ENCODE peak calls at places on chromosomes 3 and 15, in nine cellular contexts. D is activated T-cell treated with anti-CD3 and anti-CD28 coated beads for 4 hours; M is DMS53; R is activated CD4-positive, CD25-positive, alpha-beta regulatory T cell treated with anti-CD3 and anti-CD28 coated beads, Interleukin-2, amount 50 U/mL, for 72 hours; T is T-helper 2 cell; H is EL; K is HEK293T; W is 8988T; S is AG08395. B is an unnamed sample.
A peak's percentile ranks its signal among the peaks of the same experiment; 100 is the strongest.

GRCh38 chr3:146732325-146732724 is 127.2 kb upstream of the PLSCR5 start:
- DNase-seq in D (no peak), M (no peak), R (no peak), T (no peak), H (no peak), K (no peak), W (no peak), S (no peak), B (no peak)

GRCh38 chr3:106139834-106140233 is 271.0 kb upstream of the CBLB start:
- DNase-seq in D (no peak), M (no peak), R (no peak), T (no peak), H (no peak), K (no peak), W (no peak), S (no peak), B (no peak)

GRCh38 chr3:188950006-188950405 is 221.8 kb upstream of the TPRG1 start:
- DNase-seq in D (no peak), M (no peak), R (no peak), T (no peak), H (no peak), K (no peak), W (no peak), S (no peak), B (no peak)

GRCh38 chr3:136186850-136187249 is 9.3 kb downstream of the MSL2 start:
- DNase-seq in D (no peak), M (no peak), R (no peak), T (no peak), H (no peak), K (no peak), W (no peak), S (no peak), B (no peak)

GRCh38 chr15:82963356-82964341 is 11.1 kb upstream of the HOMER2 start:
- DNase-seq in D (no peak), M (no peak), R (no peak), T (no peak), H (peak; percentile 6), K (no peak), W (no peak), S (no peak), B (no peak)

GRCh38 chr15:87508086-87508485 is 748.5 kb downstream of the NTRK3 start:
- DNase-seq in D (no peak), M (no peak), R (no peak), T (no peak), H (no peak), K (no peak), W (no peak), S (no peak), B (no peak)

GRCh38 chr3:80278056-80278455 is 510.3 kb upstream of the ROBO1 start:
- DNase-seq in D (no peak), M (no peak), R (no peak), T (no peak), H (no peak), K (no peak), W (no peak), S (no peak), B (no peak)

GRCh38 chr15:70473623-70474366 is 289.6 kb downstream of the UACA start:
- DNase-seq in D (no peak), M (no peak), R (no peak), T (no peak), H (no peak), K (no peak), W (no peak), S (no peak), B (no peak)

GRCh38 chr15:28945626-28946215 is 59.9 kb downstream of the APBA2 start:
- DNase-seq in D (no peak), M (no peak), R (no peak), T (no peak), H (no peak), K (no peak), W (no peak), S (no peak), B (no peak)

GRCh38 chr15:70504305-70504951 is 258.9 kb downstream of the UACA start:
- DNase-seq in D (no peak), M (peak; percentile 86), R (no peak), T (no peak), H (peak; percentile 66), K (no peak), W (no peak), S (peak; percentile 67), B (peak; percentile 73)

GRCh38 chr3:156382458-156383346 is 172.2 kb downstream of the SSR3 start:
- DNase-seq in D (no peak), M (peak; percentile 75), R (no peak), T (no peak), H (peak; percentile 44), K (peak; percentile 65), W (peak; percentile 41), S (peak; percentile 13), B (no peak)

GRCh38 chr3:15498461-15499214 is 22.9 kb downstream of the COLQ start:
- DNase-seq in D (no peak), M (no peak), R (no peak), T (no peak), H (no peak), K (no peak), W (no peak), S (peak; percentile 73), B (no peak)

GRCh38 chr3:126998320-126998719 is 15.4 kb downstream of the PLXNA1 start:
- DNase-seq in D (no peak), M (no peak), R (no peak), T (no peak), H (no peak), K (no peak), W (no peak), S (no peak), B (no peak)

GRCh38 chr3:45644063-45644462 is 45.1 kb upstream of the SACM1L start:
- DNase-seq in D (no peak), M (no peak), R (no peak), T (no peak), H (peak; percentile 81), K (no peak), W (no peak), S (peak; percentile 81), B (no peak)